ENCODE peak calls at places on chromosome 16, in six cellular contexts. E, B, S, P, G and A are unnamed samples.

GRCh38 chr16:81514041-81514559 is 69.5 kb downstream of the CMIP start:
- DNase-seq in E (no peak), B (no peak), S (no peak), P (no peak), G (no peak), A (no peak)

GRCh38 chr16:53773150-53773846 is 69.3 kb downstream of the FTO start:
- DNase-seq in E (no peak), B (no peak), S (peak; percentile 28), P (no peak), G (no peak), A (no peak)

GRCh38 chr16:586047-586644 is 3.7 kb upstream of the RAB40C start:
- DNase-seq in E (no peak), B (no peak), S (no peak), P (no peak), G (no peak), A (no peak)

GRCh38 chr16:86016201-86016965 is 117.4 kb downstream of the IRF8 start:
- DNase-seq in E (no peak), B (no peak), S (peak; percentile 4), P (peak; percentile 33), G (no peak), A (no peak)

GRCh38 chr16:86725401-86725800 is 147.1 kb downstream of the FOXL1 start:
- DNase-seq in E (no peak), B (no peak), S (no peak), P (no peak), G (no peak), A (no peak)

GRCh38 chr16:22684282-22685161 is 129.4 kb upstream of the HS3ST2 start:
- DNase-seq in E (no peak), B (no peak), S (no peak), P (no peak), G (no peak), A (peak; percentile 54)

GRCh38 chr16:64841482-64841881 is 280.4 kb downstream of the CDH11 start:
- DNase-seq in E (no peak), B (no peak), S (no peak), P (no peak), G (no peak), A (no peak)

GRCh38 chr16:67685388-67686112 is 18.9 kb downstream of the C16orf86 start:
- DNase-seq in E (no peak), B (no peak), S (no peak), P (no peak), G (no peak), A (no peak)

GRCh38 chr16:1349351-1349750 is 2.3 kb downstream of the TSR3 start:
- DNase-seq in E (no peak), B (no peak), S (no peak), P (no peak), G (no peak), A (no peak)

GRCh38 chr16:10610499-10611184 is 30.2 kb upstream of the EMP2 start:
- DNase-seq in E (no peak), B (no peak), S (no peak), P (no peak), G (no peak), A (no peak)

GRCh38 chr16:22874394-22874793 is 60.4 kb downstream of the HS3ST2 start:
- DNase-seq in E (no peak), B (no peak), S (no peak), P (no peak), G (no peak), A (no peak)